ENCODE peak calls at places on chromosomes 13 and 19, in eight cellular contexts. One of them, this sample, is unnamed.

GRCh38 chr13:23510544-23510916 is 59.7 kb upstream of the TNFRSF19 start:
- DNase-seq in heart left ventricle: no peak
- DNase-seq in HuH-7: no peak
- DNase-seq in NCI-H2081: no peak
- DNase-seq in effector CD4-positive, alpha-beta T cell: no peak
- DNase-seq in stimulated activated CD8-positive, alpha-beta memory T cell treated with anti-CD3 and anti-CD28 coated beads, Interleukin-4, amount 100 ng/mL, for 4 hours: no peak
- DNase-seq in activated CD4-positive, alpha-beta T cell treated with anti-CD3 and anti-CD28 coated beads for 36 hours: no peak
- DNase-seq in B cell: no peak
- DNase-seq in this sample: no peak

GRCh38 chr19:44891016-44891882 is at the start of gene TOMM40:
- DNase-seq in HuH-7: no peak
- DNase-seq in activated CD4-positive, alpha-beta T cell treated with anti-CD3 and anti-CD28 coated beads for 36 hours: peak
- DNase-seq in B cell: no peak
- DNase-seq in stimulated activated CD8-positive, alpha-beta memory T cell treated with anti-CD3 and anti-CD28 coated beads, Interleukin-4, amount 100 ng/mL, for 4 hours: no peak
- DNase-seq in effector CD4-positive, alpha-beta T cell: no peak
- DNase-seq in heart left ventricle: no peak
- DNase-seq in NCI-H2081: peak
- DNase-seq in this sample: no peak

GRCh38 chr13:35826626-35827254 is 304.4 kb downstream of the DCLK1 start:
- DNase-seq in effector CD4-positive, alpha-beta T cell: no peak
- DNase-seq in HuH-7: peak
- DNase-seq in heart left ventricle: no peak
- DNase-seq in B cell: no peak
- DNase-seq in activated CD4-positive, alpha-beta T cell treated with anti-CD3 and anti-CD28 coated beads for 36 hours: peak
- DNase-seq in stimulated activated CD8-positive, alpha-beta memory T cell treated with anti-CD3 and anti-CD28 coated beads, Interleukin-4, amount 100 ng/mL, for 4 hours: no peak
- DNase-seq in NCI-H2081: no peak
- DNase-seq in this sample: no peak

GRCh38 chr13:41985788-41986508 is 25.0 kb upstream of the VWA8 start:
- DNase-seq in stimulated activated CD8-positive, alpha-beta memory T cell treated with anti-CD3 and anti-CD28 coated beads, Interleukin-4, amount 100 ng/mL, for 4 hours: no peak
- DNase-seq in activated CD4-positive, alpha-beta T cell treated with anti-CD3 and anti-CD28 coated beads for 36 hours: no peak
- DNase-seq in effector CD4-positive, alpha-beta T cell: no peak
- DNase-seq in B cell: no peak
- DNase-seq in heart left ventricle: no peak
- DNase-seq in HuH-7: no peak
- DNase-seq in NCI-H2081: no peak
- DNase-seq in this sample: no peak

GRCh38 chr13:33264620-33264978 is 21.0 kb downstream of the STARD13 start:
- DNase-seq in effector CD4-positive, alpha-beta T cell: no peak
- DNase-seq in heart left ventricle: no peak
- DNase-seq in activated CD4-positive, alpha-beta T cell treated with anti-CD3 and anti-CD28 coated beads for 36 hours: no peak
- DNase-seq in NCI-H2081: no peak
- DNase-seq in stimulated activated CD8-positive, alpha-beta memory T cell treated with anti-CD3 and anti-CD28 coated beads, Interleukin-4, amount 100 ng/mL, for 4 hours: no peak
- DNase-seq in HuH-7: no peak
- DNase-seq in B cell: no peak
- DNase-seq in this sample: no peak

GRCh38 chr13:53612200-53612599 is 583.6 kb downstream of the OLFM4 start:
- DNase-seq in B cell: no peak
- DNase-seq in activated CD4-positive, alpha-beta T cell treated with anti-CD3 and anti-CD28 coated beads for 36 hours: no peak
- DNase-seq in effector CD4-positive, alpha-beta T cell: no peak
- DNase-seq in heart left ventricle: no peak
- DNase-seq in NCI-H2081: no peak
- DNase-seq in stimulated activated CD8-positive, alpha-beta memory T cell treated with anti-CD3 and anti-CD28 coated beads, Interleukin-4, amount 100 ng/mL, for 4 hours: no peak
- DNase-seq in HuH-7: no peak
- DNase-seq in this sample: no peak

GRCh38 chr13:77356155-77356554 is 29.3 kb upstream of the MYCBP2 start:
- DNase-seq in activated CD4-positive, alpha-beta T cell treated with anti-CD3 and anti-CD28 coated beads for 36 hours: no peak
- DNase-seq in NCI-H2081: no peak
- DNase-seq in HuH-7: no peak
- DNase-seq in effector CD4-positive, alpha-beta T cell: no peak
- DNase-seq in B cell: no peak
- DNase-seq in heart left ventricle: no peak
- DNase-seq in stimulated activated CD8-positive, alpha-beta memory T cell treated with anti-CD3 and anti-CD28 coated beads, Interleukin-4, amount 100 ng/mL, for 4 hours: no peak
- DNase-seq in this sample: no peak

GRCh38 chr13:27621116-27621365 is 651 bp upstream of the POLR1D start:
- DNase-seq in activated CD4-positive, alpha-beta T cell treated with anti-CD3 and anti-CD28 coated beads for 36 hours: no peak
- DNase-seq in stimulated activated CD8-positive, alpha-beta memory T cell treated with anti-CD3 and anti-CD28 coated beads, Interleukin-4, amount 100 ng/mL, for 4 hours: no peak
- DNase-seq in B cell: no peak
- DNase-seq in HuH-7: no peak
- DNase-seq in heart left ventricle: no peak
- DNase-seq in NCI-H2081: peak
- DNase-seq in effector CD4-positive, alpha-beta T cell: no peak
- DNase-seq in this sample: no peak

GRCh38 chr13:79455331-79455730 is 25.6 kb upstream of the NDFIP2 start:
- DNase-seq in activated CD4-positive, alpha-beta T cell treated with anti-CD3 and anti-CD28 coated beads for 36 hours: no peak
- DNase-seq in NCI-H2081: no peak
- DNase-seq in heart left ventricle: no peak
- DNase-seq in B cell: no peak
- DNase-seq in stimulated activated CD8-positive, alpha-beta memory T cell treated with anti-CD3 and anti-CD28 coated beads, Interleukin-4, amount 100 ng/mL, for 4 hours: no peak
- DNase-seq in HuH-7: no peak
- DNase-seq in effector CD4-positive, alpha-beta T cell: no peak
- DNase-seq in this sample: no peak

GRCh38 chr13:41938918-41939317 is 22.0 kb downstream of the VWA8 start:
- DNase-seq in HuH-7: no peak
- DNase-seq in effector CD4-positive, alpha-beta T cell: no peak
- DNase-seq in activated CD4-positive, alpha-beta T cell treated with anti-CD3 and anti-CD28 coated beads for 36 hours: no peak
- DNase-seq in stimulated activated CD8-positive, alpha-beta memory T cell treated with anti-CD3 and anti-CD28 coated beads, Interleukin-4, amount 100 ng/mL, for 4 hours: no peak
- DNase-seq in B cell: no peak
- DNase-seq in heart left ventricle: no peak
- DNase-seq in NCI-H2081: no peak
- DNase-seq in this sample: no peak

GRCh38 chr13:24271611-24272451 is 37.5 kb upstream of the C1QTNF9 start:
- DNase-seq in effector CD4-positive, alpha-beta T cell: peak
- DNase-seq in activated CD4-positive, alpha-beta T cell treated with anti-CD3 and anti-CD28 coated beads for 36 hours: peak
- DNase-seq in heart left ventricle: peak
- DNase-seq in NCI-H2081: no peak
- DNase-seq in HuH-7: peak
- DNase-seq in B cell: peak
- DNase-seq in stimulated activated CD8-positive, alpha-beta memory T cell treated with anti-CD3 and anti-CD28 coated beads, Interleukin-4, amount 100 ng/mL, for 4 hours: no peak
- DNase-seq in this sample: peak

GRCh38 chr19:39474139-39474620 is 6.5 kb upstream of the TIMM50 start:
- DNase-seq in B cell: peak
- DNase-seq in NCI-H2081: peak
- DNase-seq in stimulated activated CD8-positive, alpha-beta memory T cell treated with anti-CD3 and anti-CD28 coated beads, Interleukin-4, amount 100 ng/mL, for 4 hours: peak
- DNase-seq in HuH-7: peak
- DNase-seq in activated CD4-positive, alpha-beta T cell treated with anti-CD3 and anti-CD28 coated beads for 36 hours: peak
- DNase-seq in heart left ventricle: peak
- DNase-seq in effector CD4-positive, alpha-beta T cell: peak
- DNase-seq in this sample: peak

GRCh38 chr19:16930753-16931152 is 42.0 kb downstream of the F2RL3 start:
- DNase-seq in B cell: no peak
- DNase-seq in HuH-7: no peak
- DNase-seq in effector CD4-positive, alpha-beta T cell: no peak
- DNase-seq in stimulated activated CD8-positive, alpha-beta memory T cell treated with anti-CD3 and anti-CD28 coated beads, Interleukin-4, amount 100 ng/mL, for 4 hours: no peak
- DNase-seq in NCI-H2081: no peak
- DNase-seq in activated CD4-positive, alpha-beta T cell treated with anti-CD3 and anti-CD28 coated beads for 36 hours: no peak
- DNase-seq in heart left ventricle: no peak
- DNase-seq in this sample: no peak

GRCh38 chr13:37652596-37652995 is 54.0 kb upstream of the POSTN start:
- DNase-seq in effector CD4-positive, alpha-beta T cell: no peak
- DNase-seq in NCI-H2081: no peak
- DNase-seq in heart left ventricle: no peak
- DNase-seq in activated CD4-positive, alpha-beta T cell treated with anti-CD3 and anti-CD28 coated beads for 36 hours: no peak
- DNase-seq in B cell: no peak
- DNase-seq in stimulated activated CD8-positive, alpha-beta memory T cell treated with anti-CD3 and anti-CD28 coated beads, Interleukin-4, amount 100 ng/mL, for 4 hours: no peak
- DNase-seq in HuH-7: no peak
- DNase-seq in this sample: no peak

GRCh38 chr13:59906413-59907027 is 257.2 kb downstream of the DIAPH3 start:
- DNase-seq in NCI-H2081: peak
- DNase-seq in HuH-7: peak
- DNase-seq in B cell: no peak
- DNase-seq in effector CD4-positive, alpha-beta T cell: no peak
- DNase-seq in heart left ventricle: no peak
- DNase-seq in stimulated activated CD8-positive, alpha-beta memory T cell treated with anti-CD3 and anti-CD28 coated beads, Interleukin-4, amount 100 ng/mL, for 4 hours: no peak
- DNase-seq in activated CD4-positive, alpha-beta T cell treated with anti-CD3 and anti-CD28 coated beads for 36 hours: no peak
- DNase-seq in this sample: no peak

GRCh38 chr19:35116085-35116801 is 620 bp downstream of the FXYD3 start:
- DNase-seq in effector CD4-positive, alpha-beta T cell: no peak
- DNase-seq in activated CD4-positive, alpha-beta T cell treated with anti-CD3 and anti-CD28 coated beads for 36 hours: no peak
- DNase-seq in HuH-7: no peak
- DNase-seq in heart left ventricle: no peak
- DNase-seq in B cell: no peak
- DNase-seq in stimulated activated CD8-positive, alpha-beta memory T cell treated with anti-CD3 and anti-CD28 coated beads, Interleukin-4, amount 100 ng/mL, for 4 hours: no peak
- DNase-seq in NCI-H2081: no peak
- DNase-seq in this sample: no peak

GRCh38 chr19:19613456-19613855 is 5.0 kb downstream of the PBX4 start:
- DNase-seq in effector CD4-positive, alpha-beta T cell: no peak
- DNase-seq in activated CD4-positive, alpha-beta T cell treated with anti-CD3 and anti-CD28 coated beads for 36 hours: no peak
- DNase-seq in heart left ventricle: no peak
- DNase-seq in stimulated activated CD8-positive, alpha-beta memory T cell treated with anti-CD3 and anti-CD28 coated beads, Interleukin-4, amount 100 ng/mL, for 4 hours: no peak
- DNase-seq in NCI-H2081: no peak
- DNase-seq in B cell: no peak
- DNase-seq in HuH-7: no peak
- DNase-seq in this sample: no peak

GRCh38 chr13:106522898-106523525 is 12.4 kb downstream of the EFNB2 start:
- DNase-seq in NCI-H2081: no peak
- DNase-seq in activated CD4-positive, alpha-beta T cell treated with anti-CD3 and anti-CD28 coated beads for 36 hours: no peak
- DNase-seq in HuH-7: no peak
- DNase-seq in stimulated activated CD8-positive, alpha-beta memory T cell treated with anti-CD3 and anti-CD28 coated beads, Interleukin-4, amount 100 ng/mL, for 4 hours: no peak
- DNase-seq in heart left ventricle: no peak
- DNase-seq in effector CD4-positive, alpha-beta T cell: no peak
- DNase-seq in B cell: no peak
- DNase-seq in this sample: no peak

GRCh38 chr13:40780822-40781401 is 8.5 kb upstream of the SLC25A15 start:
- DNase-seq in stimulated activated CD8-positive, alpha-beta memory T cell treated with anti-CD3 and anti-CD28 coated beads, Interleukin-4, amount 100 ng/mL, for 4 hours: no peak
- DNase-seq in activated CD4-positive, alpha-beta T cell treated with anti-CD3 and anti-CD28 coated beads for 36 hours: no peak
- DNase-seq in HuH-7: peak
- DNase-seq in NCI-H2081: no peak
- DNase-seq in heart left ventricle: no peak
- DNase-seq in effector CD4-positive, alpha-beta T cell: no peak
- DNase-seq in B cell: no peak
- DNase-seq in this sample: no peak

GRCh38 chr19:43310221-43310620 is 40.9 kb upstream of the PSG9 start:
- DNase-seq in NCI-H2081: no peak
- DNase-seq in HuH-7: no peak
- DNase-seq in B cell: no peak
- DNase-seq in effector CD4-positive, alpha-beta T cell: no peak
- DNase-seq in activated CD4-positive, alpha-beta T cell treated with anti-CD3 and anti-CD28 coated beads for 36 hours: no peak
- DNase-seq in stimulated activated CD8-positive, alpha-beta memory T cell treated with anti-CD3 and anti-CD28 coated beads, Interleukin-4, amount 100 ng/mL, for 4 hours: no peak
- DNase-seq in heart left ventricle: no peak
- DNase-seq in this sample: no peak

GRCh38 chr13:93472897-93473296 is 246.3 kb downstream of the GPC6 start:
- DNase-seq in effector CD4-positive, alpha-beta T cell: no peak
- DNase-seq in HuH-7: no peak
- DNase-seq in heart left ventricle: no peak
- DNase-seq in B cell: no peak
- DNase-seq in NCI-H2081: no peak
- DNase-seq in activated CD4-positive, alpha-beta T cell treated with anti-CD3 and anti-CD28 coated beads for 36 hours: no peak
- DNase-seq in stimulated activated CD8-positive, alpha-beta memory T cell treated with anti-CD3 and anti-CD28 coated beads, Interleukin-4, amount 100 ng/mL, for 4 hours: no peak
- DNase-seq in this sample: no peak

GRCh38 chr13:34246511-34246910 is 428.6 kb downstream of the RFC3 start:
- DNase-seq in heart left ventricle: no peak
- DNase-seq in B cell: no peak
- DNase-seq in NCI-H2081: no peak
- DNase-seq in effector CD4-positive, alpha-beta T cell: no peak
- DNase-seq in stimulated activated CD8-positive, alpha-beta memory T cell treated with anti-CD3 and anti-CD28 coated beads, Interleukin-4, amount 100 ng/mL, for 4 hours: no peak
- DNase-seq in HuH-7: no peak
- DNase-seq in activated CD4-positive, alpha-beta T cell treated with anti-CD3 and anti-CD28 coated beads for 36 hours: no peak
- DNase-seq in this sample: no peak

GRCh38 chr19:42850981-42851717 is 28.4 kb downstream of the PSG1 start:
- DNase-seq in NCI-H2081: no peak
- DNase-seq in heart left ventricle: no peak
- DNase-seq in B cell: no peak
- DNase-seq in HuH-7: no peak
- DNase-seq in effector CD4-positive, alpha-beta T cell: no peak
- DNase-seq in stimulated activated CD8-positive, alpha-beta memory T cell treated with anti-CD3 and anti-CD28 coated beads, Interleukin-4, amount 100 ng/mL, for 4 hours: no peak
- DNase-seq in activated CD4-positive, alpha-beta T cell treated with anti-CD3 and anti-CD28 coated beads for 36 hours: no peak
- DNase-seq in this sample: no peak

GRCh38 chr19:36009220-36009619 is 607 bp upstream of the SYNE4 start:
- DNase-seq in stimulated activated CD8-positive, alpha-beta memory T cell treated with anti-CD3 and anti-CD28 coated beads, Interleukin-4, amount 100 ng/mL, for 4 hours: no peak
- DNase-seq in B cell: no peak
- DNase-seq in activated CD4-positive, alpha-beta T cell treated with anti-CD3 and anti-CD28 coated beads for 36 hours: peak
- DNase-seq in NCI-H2081: peak
- DNase-seq in HuH-7: no peak
- DNase-seq in effector CD4-positive, alpha-beta T cell: no peak
- DNase-seq in heart left ventricle: peak
- DNase-seq in this sample: peak

GRCh38 chr13:39982745-39983144 is 327.3 kb downstream of the COG6 start:
- DNase-seq in activated CD4-positive, alpha-beta T cell treated with anti-CD3 and anti-CD28 coated beads for 36 hours: no peak
- DNase-seq in NCI-H2081: no peak
- DNase-seq in HuH-7: no peak
- DNase-seq in effector CD4-positive, alpha-beta T cell: no peak
- DNase-seq in stimulated activated CD8-positive, alpha-beta memory T cell treated with anti-CD3 and anti-CD28 coated beads, Interleukin-4, amount 100 ng/mL, for 4 hours: no peak
- DNase-seq in B cell: no peak
- DNase-seq in heart left ventricle: no peak
- DNase-seq in this sample: no peak

GRCh38 chr13:100565291-100565690 is 23.3 kb downstream of the GGACT start:
- DNase-seq in B cell: no peak
- DNase-seq in HuH-7: no peak
- DNase-seq in NCI-H2081: no peak
- DNase-seq in effector CD4-positive, alpha-beta T cell: no peak
- DNase-seq in stimulated activated CD8-positive, alpha-beta memory T cell treated with anti-CD3 and anti-CD28 coated beads, Interleukin-4, amount 100 ng/mL, for 4 hours: no peak
- DNase-seq in activated CD4-positive, alpha-beta T cell treated with anti-CD3 and anti-CD28 coated beads for 36 hours: no peak
- DNase-seq in heart left ventricle: no peak
- DNase-seq in this sample: no peak